ENCODE peak calls at places on chromosome 12, in eight cellular contexts. Q is HCT116, M is A549, B is ovary, D is suprapubic skin, G is vagina, Y is upper lobe of left lung, R is uterus. F is an unnamed sample.

GRCh38 chr12:50734409-50735263 is 29.3 kb upstream of the ATF1 start:
- DNase-seq in Q (peak), M (peak), B (no peak), D (no peak), G (no peak), Y (no peak), R (no peak), F (no peak)

GRCh38 chr12:1445807-1446206 is 148.6 kb downstream of the FBXL14 start:
- DNase-seq in Q (no peak), M (no peak), B (no peak), D (no peak), G (no peak), Y (no peak), R (no peak), F (no peak)

GRCh38 chr12:60174914-60175313 is 579.1 kb downstream of the SLC16A7 start:
- DNase-seq in Q (no peak), M (no peak), B (no peak), D (no peak), G (no peak), Y (no peak), R (no peak), F (no peak)

GRCh38 chr12:52130695-52131094 is 51.2 kb downstream of the SMIM41 start:
- DNase-seq in Q (no peak), M (no peak), B (peak), D (peak), G (peak), Y (no peak), R (no peak), F (peak)

GRCh38 chr12:47391566-47391965 is 311.8 kb upstream of the AMIGO2 start:
- DNase-seq in Q (no peak), M (no peak), B (no peak), D (no peak), G (no peak), Y (peak), R (no peak), F (no peak)

GRCh38 chr12:121060149-121061001 is 21.3 kb upstream of the OASL start:
- DNase-seq in Q (peak), M (peak), B (peak), D (no peak), G (no peak), Y (peak), R (no peak), F (peak)

GRCh38 chr12:116628450-116628793 is 69.2 kb downstream of the MAP1LC3B2 start:
- DNase-seq in Q (no peak), M (no peak), B (no peak), D (no peak), G (no peak), Y (no peak), R (no peak), F (no peak)

GRCh38 chr12:108838194-108839010 is 19.0 kb downstream of the SSH1 start:
- DNase-seq in Q (peak), M (peak), B (peak), D (no peak), G (no peak), Y (peak), R (peak), F (peak)

GRCh38 chr12:111256629-111257434 is 112.1 kb downstream of the PHETA1 start:
- DNase-seq in Q (no peak), M (no peak), B (no peak), D (no peak), G (no peak), Y (no peak), R (no peak), F (no peak)

GRCh38 chr12:123237646-123238329 is 4.6 kb downstream of the MTRFR start:
- DNase-seq in Q (peak), M (peak), B (peak), D (peak), G (no peak), Y (no peak), R (peak), F (peak)

GRCh38 chr12:68806488-68807237 is 1.3 kb upstream of the MDM2 start:
- DNase-seq in Q (no peak), M (no peak), B (no peak), D (no peak), G (no peak), Y (peak), R (no peak), F (no peak)

GRCh38 chr12:27505771-27506170 is 18.2 kb upstream of the PPFIBP1 start:
- DNase-seq in Q (no peak), M (no peak), B (no peak), D (no peak), G (no peak), Y (no peak), R (no peak), F (no peak)

GRCh38 chr12:106001819-106002218 is 136.9 kb downstream of the NUAK1 start:
- DNase-seq in Q (no peak), M (no peak), B (no peak), D (no peak), G (no peak), Y (no peak), R (no peak), F (no peak)

GRCh38 chr12:31023271-31023724 is 50.4 kb upstream of the DDX11 start:
- DNase-seq in Q (no peak), M (no peak), B (no peak), D (peak), G (peak), Y (no peak), R (no peak), F (peak)

GRCh38 chr12:123942911-123943648 is 29.6 kb downstream of the CCDC92 start:
- DNase-seq in Q (no peak), M (no peak), B (no peak), D (no peak), G (no peak), Y (peak), R (no peak), F (no peak)

GRCh38 chr12:94954029-94954685 is 49.3 kb downstream of the NDUFA12 start:
- DNase-seq in Q (peak), M (peak), B (no peak), D (no peak), G (no peak), Y (no peak), R (no peak), F (no peak)

GRCh38 chr12:24244801-24245200 is 295.3 kb upstream of the SOX5 start:
- DNase-seq in Q (no peak), M (no peak), B (no peak), D (no peak), G (no peak), Y (no peak), R (no peak), F (no peak)

GRCh38 chr12:106739815-106740552 is 34.5 kb upstream of the RIC8B start:
- DNase-seq in Q (no peak), M (no peak), B (no peak), D (no peak), G (no peak), Y (no peak), R (no peak), F (peak)

GRCh38 chr12:113831486-113831885 is 134.6 kb downstream of the RBM19 start:
- DNase-seq in Q (no peak), M (no peak), B (peak), D (no peak), G (no peak), Y (no peak), R (no peak), F (no peak)

GRCh38 chr12:78035913-78036658 is 205.4 kb downstream of the NAV3 start:
- DNase-seq in Q (no peak), M (no peak), B (no peak), D (no peak), G (no peak), Y (no peak), R (peak), F (no peak)

GRCh38 chr12:84596276-84596675 is 316.3 kb downstream of the SLC6A15 start:
- DNase-seq in Q (no peak), M (no peak), B (no peak), D (no peak), G (no peak), Y (no peak), R (no peak), F (no peak)

GRCh38 chr12:41496009-41496408 is 307.9 kb downstream of the PDZRN4 start:
- DNase-seq in Q (no peak), M (no peak), B (no peak), D (no peak), G (no peak), Y (no peak), R (no peak), F (no peak)

GRCh38 chr12:26319511-26319910 is 124.1 kb downstream of the SSPN start:
- DNase-seq in Q (no peak), M (no peak), B (peak), D (peak), G (no peak), Y (no peak), R (peak), F (peak)

GRCh38 chr12:99287136-99287535 is 360.4 kb upstream of the GARIN6 start:
- DNase-seq in Q (no peak), M (no peak), B (no peak), D (no peak), G (no peak), Y (no peak), R (no peak), F (no peak)

GRCh38 chr12:57890191-57891120 is 43.9 kb upstream of the CTDSP2 start:
- DNase-seq in Q (no peak), M (peak), B (no peak), D (peak), G (no peak), Y (no peak), R (no peak), F (no peak)

GRCh38 chr12:32005496-32006125 is 46.4 kb downstream of the RESF1 start:
- DNase-seq in Q (no peak), M (no peak), B (no peak), D (no peak), G (no peak), Y (no peak), R (no peak), F (no peak)

GRCh38 chr12:105226219-105226618 is 9.8 kb downstream of the APPL2 start:
- DNase-seq in Q (no peak), M (no peak), B (peak), D (no peak), G (no peak), Y (no peak), R (peak), F (peak)

GRCh38 chr12:71804505-71804904 is 35.1 kb upstream of the TBC1D15 start:
- DNase-seq in Q (no peak), M (peak), B (no peak), D (no peak), G (no peak), Y (no peak), R (no peak), F (no peak)

GRCh38 chr12:19409376-19409775 is 29.9 kb upstream of the AEBP2 start:
- DNase-seq in Q (no peak), M (no peak), B (no peak), D (no peak), G (no peak), Y (no peak), R (no peak), F (no peak)

GRCh38 chr12:132557291-132557968 is 53.0 kb downstream of the LRCOL1 start:
- DNase-seq in Q (no peak), M (no peak), B (no peak), D (no peak), G (no peak), Y (peak), R (no peak), F (no peak)

GRCh38 chr12:58202933-58203713 is 261.8 kb downstream of the ATP23 start:
- DNase-seq in Q (no peak), M (no peak), B (no peak), D (no peak), G (no peak), Y (no peak), R (no peak), F (no peak)

GRCh38 chr12:98916106-98916505 is 271.0 kb downstream of the APAF1 start:
- DNase-seq in Q (no peak), M (no peak), B (no peak), D (no peak), G (no peak), Y (no peak), R (no peak), F (no peak)

GRCh38 chr12:23221066-23221465 is 596.1 kb downstream of the ETNK1 start:
- DNase-seq in Q (no peak), M (no peak), B (no peak), D (no peak), G (no peak), Y (no peak), R (no peak), F (no peak)

GRCh38 chr12:26009593-26009992 is 51.1 kb downstream of the RASSF8 start:
- DNase-seq in Q (no peak), M (no peak), B (no peak), D (no peak), G (no peak), Y (no peak), R (no peak), F (no peak)

GRCh38 chr12:124581299-124581698 is 13.9 kb upstream of the NCOR2 start:
- DNase-seq in Q (no peak), M (no peak), B (no peak), D (no peak), G (no peak), Y (no peak), R (no peak), F (no peak)

GRCh38 chr12:26241095-26241494 is 45.7 kb downstream of the SSPN start:
- DNase-seq in Q (no peak), M (no peak), B (no peak), D (no peak), G (no peak), Y (no peak), R (no peak), F (no peak)

GRCh38 chr12:123131879-123132402 is 18.9 kb downstream of the PITPNM2 start:
- DNase-seq in Q (no peak), M (no peak), B (no peak), D (no peak), G (no peak), Y (no peak), R (no peak), F (no peak)

GRCh38 chr12:101877816-101878811 is 734 bp downstream of the DRAM1 start:
- DNase-seq in Q (no peak), M (peak), B (no peak), D (no peak), G (no peak), Y (no peak), R (peak), F (peak)

GRCh38 chr12:65682145-65682544 is 142.1 kb upstream of the HMGA2 start:
- DNase-seq in Q (no peak), M (no peak), B (no peak), D (no peak), G (no peak), Y (no peak), R (no peak), F (no peak)

GRCh38 chr12:65689508-65689907 is 134.8 kb upstream of the HMGA2 start:
- DNase-seq in Q (no peak), M (no peak), B (no peak), D (no peak), G (no peak), Y (no peak), R (no peak), F (no peak)

GRCh38 chr12:65684906-65685305 is 139.4 kb upstream of the HMGA2 start:
- DNase-seq in Q (no peak), M (no peak), B (no peak), D (no peak), G (no peak), Y (no peak), R (no peak), F (no peak)

GRCh38 chr12:65681226-65681625 is 143.1 kb upstream of the HMGA2 start:
- DNase-seq in Q (no peak), M (no peak), B (no peak), D (no peak), G (no peak), Y (no peak), R (no peak), F (no peak)

DNA sequence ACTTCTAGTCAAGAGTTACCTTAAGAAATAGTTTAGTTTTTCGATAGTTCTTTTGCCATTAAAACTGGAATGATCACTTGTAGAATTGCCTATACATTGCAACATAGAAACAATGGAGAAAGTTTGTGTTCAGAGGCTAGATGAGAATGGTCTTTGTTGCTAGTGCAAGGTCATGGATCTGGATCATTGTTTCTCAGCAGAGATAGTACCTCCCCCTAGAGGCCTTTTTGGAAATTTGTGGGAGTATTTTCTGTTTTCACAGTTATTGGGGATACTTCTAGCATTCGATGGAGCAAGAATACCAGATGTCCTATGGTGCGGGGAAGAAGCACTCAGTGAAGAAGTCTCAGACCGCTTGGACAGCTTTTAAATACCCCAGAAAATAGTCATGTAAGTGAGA is 138.8 kb upstream of the HMGA2 start:
- DNase-seq in Q (peak), M (peak), B (no peak), D (no peak), G (no peak), Y (no peak), R (no peak), F (no peak)
- TF ChIP-seq CTCF in Q (peak), M (peak), B (no peak), D (no peak), G (no peak), Y (peak), R (peak), F (no peak)

GRCh38 chr12:54285150-54286041 is 4.9 kb downstream of the HNRNPA1 start:
- DNase-seq in Q (no peak), M (no peak), B (no peak), D (no peak), G (no peak), Y (no peak), R (no peak), F (no peak)

GRCh38 chr12:54292083-54292930 is 8.5 kb downstream of the NFE2 start:
- DNase-seq in Q (no peak), M (no peak), B (no peak), D (no peak), G (no peak), Y (peak), R (no peak), F (peak)

GRCh38 chr12:54286042-54286931 is 5.8 kb downstream of the HNRNPA1 start:
- DNase-seq in Q (no peak), M (no peak), B (no peak), D (no peak), G (no peak), Y (no peak), R (no peak), F (no peak)

GRCh38 chr12:54282949-54283593 is 2.5 kb downstream of the HNRNPA1 start:
- DNase-seq in Q (no peak), M (no peak), B (no peak), D (no peak), G (no peak), Y (no peak), R (no peak), F (no peak)

GRCh38 chr12:54287316-54288157 is 7.0 kb downstream of the HNRNPA1 start:
- DNase-seq in Q (no peak), M (no peak), B (no peak), D (no peak), G (no peak), Y (no peak), R (no peak), F (no peak)
- TF ChIP-seq POLR2A in Q (no peak), M (no peak), B (no peak), D (no peak), G (no peak), Y (no peak), R (no peak), F (no peak)

GRCh38 chr12:131025939-131026702 is 72.4 kb downstream of the ADGRD1 start:
- DNase-seq in Q (no peak), M (peak), B (no peak), D (no peak), G (no peak), Y (peak), R (no peak), F (no peak)

GRCh38 chr12:131030472-131031328 is 77.0 kb downstream of the ADGRD1 start:
- DNase-seq in Q (no peak), M (no peak), B (no peak), D (no peak), G (no peak), Y (no peak), R (no peak), F (no peak)

GRCh38 chr12:131028587-131029338 is 75.1 kb downstream of the ADGRD1 start:
- DNase-seq in Q (no peak), M (peak), B (no peak), D (no peak), G (no peak), Y (no peak), R (no peak), F (no peak)

GRCh38 chr12:131025234-131025633 is 71.5 kb downstream of the ADGRD1 start:
- DNase-seq in Q (no peak), M (no peak), B (no peak), D (no peak), G (no peak), Y (no peak), R (no peak), F (no peak)

GRCh38 chr12:131027876-131028586 is 74.3 kb downstream of the ADGRD1 start:
- DNase-seq in Q (no peak), M (peak), B (no peak), D (no peak), G (no peak), Y (no peak), R (no peak), F (no peak)
- H3K4me3 ChIP-seq in Q (no peak), M (no peak), B (no peak), D (no peak), G (no peak), Y (peak), R (no peak), F (no peak)

GRCh38 chr12:89153341-89153740 is 199.0 kb downstream of the DUSP6 start:
- DNase-seq in Q (no peak), M (no peak), B (no peak), D (no peak), G (no peak), Y (no peak), R (no peak), F (no peak)

GRCh38 chr12:89156324-89156723 is 196.0 kb downstream of the DUSP6 start:
- DNase-seq in Q (no peak), M (no peak), B (no peak), D (no peak), G (no peak), Y (no peak), R (no peak), F (no peak)

GRCh38 chr12:89157413-89157812 is 194.9 kb downstream of the DUSP6 start:
- DNase-seq in Q (no peak), M (no peak), B (no peak), D (no peak), G (no peak), Y (no peak), R (no peak), F (no peak)

GRCh38 chr12:89156862-89157262 is 195.4 kb downstream of the DUSP6 start:
- DNase-seq in Q (no peak), M (no peak), B (no peak), D (no peak), G (no peak), Y (no peak), R (no peak), F (no peak)

DNA sequence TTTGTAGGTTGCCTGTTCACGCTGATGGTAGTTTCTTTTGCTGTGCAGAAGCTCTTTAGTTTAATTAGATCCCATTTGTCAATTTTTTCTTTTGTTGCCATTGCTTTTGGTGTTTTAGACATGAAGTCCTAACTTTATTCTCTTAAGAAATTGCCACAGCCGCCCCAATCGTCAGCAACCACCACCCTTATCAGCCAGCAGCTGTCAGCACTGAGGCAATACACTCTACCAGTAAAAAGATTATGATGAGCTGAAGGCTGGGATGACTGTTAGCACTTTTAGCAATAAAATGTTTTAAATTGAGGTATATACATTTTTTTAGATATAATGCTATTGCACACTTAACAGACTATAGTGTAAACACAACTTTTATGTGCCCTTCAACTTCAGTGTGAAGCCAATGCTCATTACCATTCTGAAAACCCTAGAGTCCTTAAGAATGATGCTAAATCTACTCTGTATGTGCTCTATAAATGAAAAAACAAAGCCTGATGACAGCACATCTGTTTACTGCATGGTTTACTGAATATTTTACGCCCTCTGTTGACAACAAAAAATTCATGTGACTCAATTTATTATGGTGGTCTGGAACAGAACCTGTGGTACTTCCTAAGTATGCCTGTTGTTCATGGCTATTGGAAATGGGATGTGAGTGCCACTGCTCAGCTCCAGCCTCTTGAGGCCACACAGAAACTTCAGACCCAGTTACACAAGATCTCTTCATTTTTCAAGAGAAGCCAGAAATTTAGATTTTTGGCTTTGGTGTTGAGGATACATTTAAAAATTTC is 197.4 kb downstream of the DUSP6 start:
- DNase-seq in Q (no peak), M (no peak), B (no peak), D (no peak), G (no peak), Y (no peak), R (no peak), F (peak)
- TF ChIP-seq CTCF in Q (peak), M (no peak), B (no peak), D (no peak), G (no peak), Y (no peak), R (no peak), F (no peak)

F was measured in lower leg skin.